ENCODE peak calls at places on chromosomes 4 and X, in nine cellular contexts. One of them, this sample, is unnamed.

GRCh38 chr4:1802151-1802715 is 9.1 kb downstream of the FGFR3 start:
- DNase-seq in HepG2: peak
- DNase-seq in WTC11: no peak
- DNase-seq in H1: no peak
- DNase-seq in A549: no peak
- DNase-seq in HCT116: no peak
- DNase-seq in GM12878: no peak
- DNase-seq in endothelial cell of umbilical vein: no peak
- DNase-seq in K562: peak
- DNase-seq in this sample: peak

GRCh38 chrX:38426785-38427184 is 74.4 kb downstream of the OTC start:
- DNase-seq in endothelial cell of umbilical vein: peak
- DNase-seq in A549: no peak
- DNase-seq in HepG2: no peak
- DNase-seq in GM12878: no peak
- DNase-seq in WTC11: no peak
- DNase-seq in K562: peak
- DNase-seq in H1: no peak
- DNase-seq in HCT116: no peak
- DNase-seq in this sample: peak

GRCh38 chrX:151396042-151396826 is 772 bp upstream of the VMA21 start:
- DNase-seq in H1: no peak
- DNase-seq in K562: no peak
- DNase-seq in WTC11: no peak
- DNase-seq in HepG2: peak
- DNase-seq in GM12878: peak
- DNase-seq in HCT116: no peak
- DNase-seq in endothelial cell of umbilical vein: no peak
- DNase-seq in A549: no peak
- DNase-seq in this sample: peak

GRCh38 chr4:150216725-150217124 is 138.5 kb downstream of the DCLK2 start:
- DNase-seq in K562: no peak
- DNase-seq in A549: no peak
- DNase-seq in GM12878: no peak
- DNase-seq in WTC11: no peak
- DNase-seq in H1: no peak
- DNase-seq in endothelial cell of umbilical vein: no peak
- DNase-seq in HepG2: no peak
- DNase-seq in HCT116: no peak
- DNase-seq in this sample: no peak

GRCh38 chr4:15476396-15476795 is 6.7 kb downstream of the CC2D2A start:
- DNase-seq in endothelial cell of umbilical vein: no peak
- DNase-seq in WTC11: no peak
- DNase-seq in K562: no peak
- DNase-seq in HepG2: no peak
- DNase-seq in HCT116: no peak
- DNase-seq in H1: no peak
- DNase-seq in GM12878: no peak
- DNase-seq in A549: no peak
- DNase-seq in this sample: no peak

GRCh38 chr4:189802884-189803283 is 137.8 kb upstream of the FRG1 start:
- DNase-seq in K562: peak
- DNase-seq in HCT116: no peak
- DNase-seq in endothelial cell of umbilical vein: no peak
- DNase-seq in H1: peak
- DNase-seq in HepG2: no peak
- DNase-seq in GM12878: no peak
- DNase-seq in WTC11: peak
- DNase-seq in A549: no peak
- DNase-seq in this sample: peak

GRCh38 chr4:4457803-4458550 is 71.1 kb downstream of the NSG1 start:
- DNase-seq in GM12878: no peak
- DNase-seq in H1: no peak
- DNase-seq in K562: no peak
- DNase-seq in WTC11: no peak
- DNase-seq in HCT116: no peak
- DNase-seq in endothelial cell of umbilical vein: peak
- DNase-seq in HepG2: no peak
- DNase-seq in A549: no peak
- DNase-seq in this sample: no peak

GRCh38 chr4:143382539-143382938 is 45.9 kb downstream of the GAB1 start:
- DNase-seq in H1: no peak
- DNase-seq in endothelial cell of umbilical vein: peak
- DNase-seq in WTC11: no peak
- DNase-seq in K562: no peak
- DNase-seq in GM12878: no peak
- DNase-seq in HepG2: no peak
- DNase-seq in HCT116: no peak
- DNase-seq in A549: no peak
- DNase-seq in this sample: no peak

GRCh38 chr4:71992571-71992970 is 39.2 kb upstream of the NPFFR2 start:
- DNase-seq in H1: no peak
- DNase-seq in K562: no peak
- DNase-seq in HCT116: no peak
- DNase-seq in WTC11: no peak
- DNase-seq in HepG2: no peak
- DNase-seq in endothelial cell of umbilical vein: no peak
- DNase-seq in A549: no peak
- DNase-seq in GM12878: no peak
- DNase-seq in this sample: no peak

GRCh38 chr4:98641906-98642668 is 16.3 kb downstream of the TSPAN5 start:
- DNase-seq in WTC11: no peak
- DNase-seq in endothelial cell of umbilical vein: no peak
- DNase-seq in HCT116: no peak
- DNase-seq in K562: no peak
- DNase-seq in A549: no peak
- DNase-seq in GM12878: no peak
- DNase-seq in H1: no peak
- DNase-seq in HepG2: no peak
- DNase-seq in this sample: no peak

GRCh38 chrX:149494844-149495565 is 10.1 kb downstream of the IDS start:
- DNase-seq in GM12878: no peak
- DNase-seq in H1: no peak
- DNase-seq in WTC11: no peak
- DNase-seq in endothelial cell of umbilical vein: no peak
- DNase-seq in A549: peak
- DNase-seq in HCT116: no peak
- DNase-seq in HepG2: peak
- DNase-seq in K562: no peak
- DNase-seq in this sample: no peak

GRCh38 chrX:46873746-46874145 is 36.9 kb downstream of the RP2 start:
- DNase-seq in HepG2: no peak
- DNase-seq in K562: no peak
- DNase-seq in HCT116: no peak
- DNase-seq in GM12878: no peak
- DNase-seq in H1: no peak
- DNase-seq in A549: no peak
- DNase-seq in endothelial cell of umbilical vein: peak
- DNase-seq in WTC11: no peak
- DNase-seq in this sample: peak

GRCh38 chr4:160286051-160286450 is 1183.2 kb downstream of the RAPGEF2 start:
- DNase-seq in HepG2: no peak
- DNase-seq in endothelial cell of umbilical vein: no peak
- DNase-seq in GM12878: no peak
- DNase-seq in WTC11: no peak
- DNase-seq in H1: no peak
- DNase-seq in A549: no peak
- DNase-seq in HCT116: no peak
- DNase-seq in K562: no peak
- DNase-seq in this sample: no peak

GRCh38 chrX:16671005-16671404 is 21.0 kb downstream of the S100G start:
- DNase-seq in HCT116: peak
- DNase-seq in GM12878: no peak
- DNase-seq in endothelial cell of umbilical vein: peak
- DNase-seq in K562: peak
- DNase-seq in HepG2: peak
- DNase-seq in H1: no peak
- DNase-seq in A549: peak
- DNase-seq in WTC11: no peak
- DNase-seq in this sample: peak

DNA sequence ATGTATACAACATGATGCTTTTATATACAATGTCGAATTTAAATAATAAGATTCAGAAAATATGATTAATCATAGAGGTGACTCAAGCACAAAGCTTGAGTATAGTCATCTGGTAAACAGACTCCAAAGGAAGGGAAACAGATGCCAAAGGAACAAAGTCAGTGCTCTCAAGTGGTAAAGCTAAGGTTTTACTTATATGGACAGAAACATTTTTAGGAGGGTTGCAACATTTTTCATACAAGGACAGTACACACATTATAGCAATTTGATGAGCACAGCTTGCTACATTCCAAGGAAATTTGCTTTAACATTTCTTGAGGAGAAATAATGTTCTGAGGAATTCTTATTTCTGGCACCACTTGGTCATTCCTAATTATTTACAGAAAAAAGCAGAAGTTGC is 333.4 kb upstream of the AADAT start:
- DNase-seq in H1: no peak
- DNase-seq in HepG2: no peak
- DNase-seq in GM12878: no peak
- DNase-seq in HCT116: no peak
- DNase-seq in K562: no peak
- DNase-seq in WTC11: no peak
- DNase-seq in endothelial cell of umbilical vein: no peak
- DNase-seq in A549: no peak
- DNase-seq in this sample: no peak
- TF ChIP-seq MAX in H1: no peak
- TF ChIP-seq MAX in HepG2: no peak
- TF ChIP-seq MAX in GM12878: no peak
- TF ChIP-seq MAX in HCT116: no peak
- TF ChIP-seq MAX in K562: no peak
- TF ChIP-seq MAX in WTC11: no peak
- TF ChIP-seq MAX in endothelial cell of umbilical vein: no peak
- TF ChIP-seq MAX in A549: no peak
- TF ChIP-seq MAX in this sample: no peak

GRCh38 chrX:131675596-131676194 is 131.8 kb downstream of the OR13H1 start:
- DNase-seq in H1: no peak
- DNase-seq in A549: peak
- DNase-seq in GM12878: no peak
- DNase-seq in HepG2: peak
- DNase-seq in endothelial cell of umbilical vein: no peak
- DNase-seq in WTC11: no peak
- DNase-seq in HCT116: peak
- DNase-seq in K562: peak
- DNase-seq in this sample: peak
- TF ChIP-seq CTCF in H1: peak
- TF ChIP-seq CTCF in A549: peak
- TF ChIP-seq CTCF in GM12878: peak
- TF ChIP-seq CTCF in HepG2: peak
- TF ChIP-seq CTCF in endothelial cell of umbilical vein: peak
- TF ChIP-seq CTCF in WTC11: peak
- TF ChIP-seq CTCF in HCT116: peak
- TF ChIP-seq CTCF in K562: peak
- TF ChIP-seq CTCF in this sample: peak

GRCh38 chr4:5980436-5981155 is 37.6 kb downstream of the C4orf50 start:
- DNase-seq in H1: no peak
- DNase-seq in HepG2: no peak
- DNase-seq in endothelial cell of umbilical vein: no peak
- DNase-seq in GM12878: no peak
- DNase-seq in A549: no peak
- DNase-seq in HCT116: peak
- DNase-seq in WTC11: no peak
- DNase-seq in K562: no peak
- DNase-seq in this sample: no peak

GRCh38 chr4:5984843-5985242 is 33.4 kb downstream of the C4orf50 start:
- DNase-seq in HepG2: no peak
- DNase-seq in K562: no peak
- DNase-seq in HCT116: no peak
- DNase-seq in GM12878: no peak
- DNase-seq in WTC11: no peak
- DNase-seq in endothelial cell of umbilical vein: no peak
- DNase-seq in A549: no peak
- DNase-seq in H1: no peak
- DNase-seq in this sample: no peak

GRCh38 chr4:5976921-5977320 is 41.3 kb downstream of the C4orf50 start:
- DNase-seq in H1: no peak
- DNase-seq in HepG2: no peak
- DNase-seq in GM12878: no peak
- DNase-seq in WTC11: no peak
- DNase-seq in HCT116: no peak
- DNase-seq in K562: no peak
- DNase-seq in A549: no peak
- DNase-seq in endothelial cell of umbilical vein: no peak
- DNase-seq in this sample: no peak

GRCh38 chr4:5979981-5980380 is 38.2 kb downstream of the C4orf50 start:
- DNase-seq in HepG2: no peak
- DNase-seq in A549: peak
- DNase-seq in WTC11: peak
- DNase-seq in endothelial cell of umbilical vein: no peak
- DNase-seq in GM12878: no peak
- DNase-seq in H1: peak
- DNase-seq in K562: peak
- DNase-seq in HCT116: peak
- DNase-seq in this sample: peak

DNA sequence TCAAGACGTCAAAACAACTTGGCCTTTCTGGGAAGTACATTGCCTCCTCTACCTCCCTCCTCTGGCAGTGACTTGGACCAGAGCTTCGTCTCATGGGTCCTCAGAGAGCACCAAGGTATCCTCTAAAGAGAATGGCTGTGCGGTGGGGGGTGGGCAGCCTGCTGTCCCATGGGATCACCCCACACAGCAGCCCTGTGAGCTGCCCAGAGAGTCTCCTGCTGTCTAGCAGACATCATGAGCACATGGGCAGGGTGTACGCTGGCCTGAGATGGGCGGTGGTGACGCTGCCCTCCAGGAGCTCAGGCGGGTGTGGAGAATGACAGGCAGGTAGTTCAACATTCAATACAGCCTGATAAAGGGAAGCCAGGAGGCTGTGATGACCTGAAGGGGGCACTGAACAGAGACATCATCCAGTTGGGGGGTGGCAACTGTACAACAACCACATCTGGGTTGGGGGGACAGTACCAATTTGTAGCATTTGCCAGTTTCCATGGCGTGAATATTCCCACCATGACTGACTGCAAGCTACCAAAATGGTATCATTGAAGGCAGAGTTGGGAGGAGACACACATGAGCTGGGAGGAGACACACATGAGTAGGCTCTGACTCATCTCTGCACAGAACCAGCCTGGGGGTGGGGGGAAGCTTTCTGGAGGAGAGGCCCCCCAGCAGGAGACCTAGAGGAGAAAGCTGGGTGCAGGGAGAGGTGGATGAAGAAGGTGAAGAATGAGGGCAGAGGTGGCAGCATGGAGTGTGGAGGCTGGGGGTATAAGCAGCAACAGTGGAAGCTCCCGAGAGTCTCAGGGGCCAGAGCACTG is 35.9 kb downstream of the C4orf50 start:
- DNase-seq in HepG2: no peak
- DNase-seq in endothelial cell of umbilical vein: no peak
- DNase-seq in HCT116: no peak
- DNase-seq in K562: no peak
- DNase-seq in A549: no peak
- DNase-seq in WTC11: no peak
- DNase-seq in H1: no peak
- DNase-seq in GM12878: no peak
- DNase-seq in this sample: no peak
- TF ChIP-seq MAX in HepG2: no peak
- TF ChIP-seq MAX in endothelial cell of umbilical vein: no peak
- TF ChIP-seq MAX in HCT116: no peak
- TF ChIP-seq MAX in K562: no peak
- TF ChIP-seq MAX in A549: no peak
- TF ChIP-seq MAX in WTC11: no peak
- TF ChIP-seq MAX in H1: no peak
- TF ChIP-seq MAX in GM12878: no peak
- TF ChIP-seq MAX in this sample: no peak

GRCh38 chrX:53354669-53355068 is 67.8 kb downstream of the SMC1A start:
- DNase-seq in H1: no peak
- DNase-seq in HepG2: no peak
- DNase-seq in K562: peak
- DNase-seq in GM12878: no peak
- DNase-seq in endothelial cell of umbilical vein: no peak
- DNase-seq in HCT116: no peak
- DNase-seq in WTC11: no peak
- DNase-seq in A549: peak
- DNase-seq in this sample: no peak
- TF ChIP-seq CTCF in H1: no peak
- TF ChIP-seq CTCF in HepG2: no peak
- TF ChIP-seq CTCF in K562: no peak
- TF ChIP-seq CTCF in GM12878: no peak
- TF ChIP-seq CTCF in endothelial cell of umbilical vein: no peak
- TF ChIP-seq CTCF in HCT116: no peak
- TF ChIP-seq CTCF in WTC11: no peak
- TF ChIP-seq CTCF in A549: no peak
- TF ChIP-seq CTCF in this sample: no peak

This sample was measured in NB4.